ENCODE peak calls at places on chromosomes 7 and 10, in five cellular contexts. I is mammary epithelial cell, Y is psoas muscle, J is body of pancreas, O is heart right ventricle. X is an unnamed sample.

GRCh38 chr7:32479574-32480200 is 10.5 kb downstream of the LSM5 start:
- DNase-seq in O (peak; percentile 24), I (peak; percentile 29), J (peak; percentile 44), Y (no peak), X (peak; percentile 51)

GRCh38 chr7:33905389-33906032 is at the start of gene BMPER:
- DNase-seq in Y (peak; percentile 33), J (peak; percentile 15), O (no peak), I (peak; percentile 37), X (peak; percentile 31)

GRCh38 chr7:73809454-73810090 is 21.2 kb upstream of the CLDN4 start:
- DNase-seq in Y (no peak), O (no peak), J (no peak), I (no peak), X (peak; percentile 82)

GRCh38 chr7:65448824-65449504 is 75.3 kb downstream of the ZNF92 start:
- DNase-seq in O (no peak), I (peak; percentile 93), Y (no peak), J (no peak), X (no peak)

GRCh38 chr10:125160856-125161569 is 650 bp upstream of the CTBP2 start:
- DNase-seq in Y (peak; percentile 83), J (peak; percentile 84), I (peak; percentile 80), O (peak; percentile 85), X (peak; percentile 71)

GRCh38 chr10:122239578-122240257 is 31.4 kb upstream of the BTBD16 start:
- DNase-seq in Y (no peak), O (no peak), I (no peak), J (no peak), X (no peak)

GRCh38 chr7:7554021-7554432 is 12.7 kb upstream of the MIOS start:
- DNase-seq in J (no peak), Y (peak; percentile 18), I (peak; percentile 8), O (no peak), X (no peak)

GRCh38 chr10:100742936-100743335 is 2.4 kb upstream of the PAX2 start:
- DNase-seq in O (no peak), Y (no peak), I (no peak), J (no peak), X (no peak)

GRCh38 chr7:322111-322671 is 32.2 kb downstream of the FOXL3 start:
- DNase-seq in J (peak; percentile 82), O (peak; percentile 48), I (peak; percentile 48), Y (peak; percentile 72), X (peak; percentile 93)

GRCh38 chr10:76302936-76303656 is 871.7 kb downstream of the LRMDA start:
- DNase-seq in J (no peak), I (no peak), Y (no peak), O (no peak), X (no peak)

GRCh38 chr10:76302491-76302890 is 871.1 kb downstream of the LRMDA start:
- DNase-seq in J (no peak), I (no peak), O (no peak), Y (no peak), X (no peak)

GRCh38 chr10:76303682-76304316 is 872.4 kb downstream of the LRMDA start:
- DNase-seq in Y (peak; percentile 52), J (peak; percentile 85), I (peak; percentile 51), O (peak; percentile 78), X (peak; percentile 51)

GRCh38 chr10:76299501-76299900 is 868.1 kb downstream of the LRMDA start:
- DNase-seq in J (no peak), O (no peak), I (no peak), Y (no peak), X (no peak)

GRCh38 chr10:76301950-76302349 is 870.5 kb downstream of the LRMDA start:
- DNase-seq in O (no peak), I (peak; percentile 8), Y (no peak), J (no peak), X (no peak)
- TF ChIP-seq CTCF in O (no peak), I (no peak), Y (no peak), J (no peak), X (no peak)

DNA sequence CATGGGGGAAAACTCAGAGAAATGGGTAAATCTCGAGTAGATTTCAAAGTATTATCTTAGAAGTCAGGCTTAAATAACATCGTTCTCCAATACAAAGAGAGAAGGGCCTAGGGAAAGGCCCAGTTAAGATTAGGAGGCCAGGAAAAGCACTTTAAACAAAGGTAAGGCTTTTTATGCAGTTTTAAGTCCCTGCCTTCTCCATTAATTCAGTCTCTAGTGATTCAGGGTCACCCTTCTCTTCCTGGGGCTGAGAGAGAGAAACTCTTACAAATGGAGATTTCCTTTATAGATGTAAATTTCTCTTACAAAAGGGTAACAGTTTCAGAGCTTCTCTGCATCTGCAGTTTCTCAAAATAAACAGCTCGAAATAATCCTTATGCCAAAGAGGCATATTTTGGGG is 179.3 kb downstream of the HECW1 start:
- DNase-seq in I (no peak), J (no peak), Y (no peak), O (no peak), X (no peak)
- H3K4me1 ChIP-seq in I (peaks cover 9% of the 10 kb centered on the region), J (no peaks in the 10 kb centered on the region), Y (no peaks in the 10 kb centered on the region), O (no peaks in the 10 kb centered on the region), X (no peaks in the 10 kb centered on the region)

GRCh38 chr7:64312826-64313225 is 935 bp upstream of the ZNF736 start:
- DNase-seq in Y (no peak), I (no peak), J (no peak), O (no peak), X (no peak)

GRCh38 chr7:64313740-64314491 is at the start of gene ZNF736:
- DNase-seq in I (peak; percentile 93), O (peak; percentile 92), J (peak; percentile 92), Y (peak; percentile 87), X (peak; percentile 88)

GRCh38 chr7:64310426-64310825 is 3.3 kb upstream of the ZNF736 start:
- DNase-seq in Y (no peak), J (no peak), O (no peak), I (no peak), X (no peak)

GRCh38 chr7:64307254-64308018 is 6.3 kb upstream of the ZNF736 start:
- DNase-seq in Y (peak; percentile 88), I (peak; percentile 66), J (peak; percentile 97), O (peak; percentile 92), X (peak; percentile 96)

DNA sequence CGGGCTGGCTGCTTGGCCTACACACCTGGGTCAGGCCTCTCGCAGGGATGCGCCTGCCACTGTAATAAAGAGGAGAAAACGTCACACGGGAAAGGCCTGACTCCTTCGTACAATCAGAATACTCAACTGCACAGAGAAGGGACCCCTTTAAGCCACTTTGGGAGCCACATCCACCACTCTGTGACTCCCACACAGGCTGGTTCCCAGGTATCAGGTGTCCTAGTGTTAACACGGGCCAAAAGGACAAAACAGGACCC is 5.8 kb upstream of the ZNF736 start:
- DNase-seq in J (no peak), Y (no peak), O (no peak), I (no peak), X (peak; percentile 41)
- H3K4me3 ChIP-seq in J (no peak overlapping the region), Y (peak overlapping the region; percentile 79), O (peak overlapping the region; percentile 64), I (no peak overlapping the region), X (no peak overlapping the region)

GRCh38 chr10:32204606-32205005 is 142.4 kb downstream of the EPC1 start:
- DNase-seq in I (no peak), Y (no peak), J (no peak), O (no peak), X (no peak)

GRCh38 chr10:32211046-32211363 is 136.0 kb downstream of the EPC1 start:
- DNase-seq in Y (no peak), I (no peak), O (no peak), J (no peak), X (no peak)

GRCh38 chr10:32205666-32206065 is 141.3 kb downstream of the EPC1 start:
- DNase-seq in I (no peak), J (no peak), O (no peak), Y (no peak), X (no peak)

GRCh38 chr10:32210306-32211045 is 136.5 kb downstream of the EPC1 start:
- DNase-seq in O (peak; percentile 6), Y (no peak), I (peak; percentile 44), J (peak; percentile 32), X (peak; percentile 37)

GRCh38 chr10:32207544-32207943 is 139.4 kb downstream of the EPC1 start:
- DNase-seq in J (peak; percentile 72), I (peak; percentile 39), O (peak; percentile 24), Y (peak; percentile 24), X (no peak)
- TF ChIP-seq CTCF in J (peak; percentile 74), I (peak; percentile 64), O (peak; percentile 36), Y (peak; percentile 42), X (peak; percentile 40)

GRCh38 chr7:106061301-106061979 is 50.7 kb downstream of the SYPL1 start:
- DNase-seq in Y (no peak), O (no peak), J (no peak), I (no peak), X (no peak)
- H3K4me1 ChIP-seq in Y (peaks cover 14% of the 10 kb centered on the region), O (peaks cover 54% of the 10 kb centered on the region), J (peaks cover 42% of the 10 kb centered on the region), I (peaks cover 81% of the 10 kb centered on the region), X (peaks cover 23% of the 10 kb centered on the region)